ENCODE peak calls at places on chromosome 14, in seven cellular contexts. F is psoas muscle; Q is PC-3; T is breast epithelium; W is CD8-positive, alpha-beta T cell; S is astrocyte; X is fibroblast of lung. C is an unnamed sample.

GRCh38 chr14:94080606-94081385 is at the start of the genes DDX24 and IFI27L1:
- DNase-seq in F (peak; percentile 99), Q (peak; percentile 95), T (peak; percentile 96), W (peak; percentile 94), S (peak; percentile 85), X (peak; percentile 93), C (peak; percentile 97)

GRCh38 chr14:86799244-86799647 is 1193.7 kb downstream of the GALC start:
- DNase-seq in F (no peak), Q (peak; percentile 78), T (no peak), W (no peak), S (peak; percentile 98), X (peak; percentile 97), C (no peak)

GRCh38 chr14:101733211-101733610 is 28.3 kb upstream of the PPP2R5C start:
- DNase-seq in F (no peak), Q (peak; percentile 77), T (no peak), W (no peak), S (peak; percentile 43), X (peak; percentile 53), C (no peak)

GRCh38 chr14:52877628-52878027 is 73.2 kb downstream of the FERMT2 start:
- DNase-seq in F (no peak), Q (no peak), T (no peak), W (no peak), S (peak; percentile 76), X (peak; percentile 79), C (no peak)

GRCh38 chr14:101979666-101980065 is 15.3 kb downstream of the DYNC1H1 start:
- DNase-seq in F (no peak), Q (peak; percentile 6), T (no peak), W (no peak), S (no peak), X (no peak), C (no peak)

GRCh38 chr14:68888025-68888850 is 90.9 kb downstream of the ACTN1 start:
- DNase-seq in F (peak; percentile 42), Q (no peak), T (peak; percentile 41), W (no peak), S (peak; percentile 38), X (no peak), C (no peak)

GRCh38 chr14:97705976-97706375 is 908.8 kb downstream of the VRK1 start:
- DNase-seq in F (no peak), Q (no peak), T (no peak), W (no peak), S (no peak), X (no peak), C (no peak)

GRCh38 chr14:104989951-104990303 is 4.3 kb downstream of the CLBA1 start:
- DNase-seq in F (no peak), Q (no peak), T (no peak), W (no peak), S (no peak), X (no peak), C (no peak)

GRCh38 chr14:100372357-100373048 is 49.4 kb downstream of the SLC25A47 start:
- DNase-seq in F (no peak), Q (no peak), T (no peak), W (no peak), S (peak; percentile 32), X (peak; percentile 19), C (no peak)

GRCh38 chr14:100375963-100376735 is 53.0 kb downstream of the SLC25A47 start:
- DNase-seq in F (peak; percentile 97), Q (peak; percentile 97), T (peak; percentile 91), W (peak; percentile 86), S (peak; percentile 88), X (peak; percentile 96), C (peak; percentile 89)

GRCh38 chr14:100375273-100375962 is 52.3 kb downstream of the SLC25A47 start:
- DNase-seq in F (peak; percentile 83), Q (peak; percentile 44), T (no peak), W (no peak), S (peak; percentile 96), X (peak; percentile 99), C (no peak)

GRCh38 chr14:100374891-100375272 is 51.7 kb downstream of the SLC25A47 start:
- DNase-seq in F (no peak), Q (no peak), T (no peak), W (no peak), S (no peak), X (no peak), C (no peak)

GRCh38 chr14:100374270-100374669 is 51.1 kb downstream of the SLC25A47 start:
- DNase-seq in F (no peak), Q (no peak), T (no peak), W (no peak), S (no peak), X (no peak), C (no peak)
- H3K27ac ChIP-seq in F (peak overlapping the region; percentile 95), Q (no peak overlapping the region), T (no peak overlapping the region), W (no peak overlapping the region), S (no peak overlapping the region), X (peak overlapping the region; percentile 99), C (no peak overlapping the region)

GRCh38 chr14:85102591-85102990 is 427.4 kb upstream of the FLRT2 start:
- DNase-seq in F (no peak), Q (no peak), T (no peak), W (no peak), S (no peak), X (no peak), C (no peak)
- H3K4me1 ChIP-seq in F (no peaks in the 10 kb centered on the region), Q (no peaks in the 10 kb centered on the region), T (no peaks in the 10 kb centered on the region), W (no peaks in the 10 kb centered on the region), S (no peaks in the 10 kb centered on the region), X (no peaks in the 10 kb centered on the region), C (no peaks in the 10 kb centered on the region)

GRCh38 chr14:79820866-79821535 is 390.3 kb downstream of the DIO2 start:
- DNase-seq in F (no peak), Q (no peak), T (no peak), W (no peak), S (no peak), X (no peak), C (no peak)
- H3K36me3 ChIP-seq in F (no peaks in the 10 kb centered on the region), Q (no peaks in the 10 kb centered on the region), T (no peaks in the 10 kb centered on the region), W (no peaks in the 10 kb centered on the region), S (no peaks in the 10 kb centered on the region), X (no peaks in the 10 kb centered on the region), C (no peaks in the 10 kb centered on the region)

DNA sequence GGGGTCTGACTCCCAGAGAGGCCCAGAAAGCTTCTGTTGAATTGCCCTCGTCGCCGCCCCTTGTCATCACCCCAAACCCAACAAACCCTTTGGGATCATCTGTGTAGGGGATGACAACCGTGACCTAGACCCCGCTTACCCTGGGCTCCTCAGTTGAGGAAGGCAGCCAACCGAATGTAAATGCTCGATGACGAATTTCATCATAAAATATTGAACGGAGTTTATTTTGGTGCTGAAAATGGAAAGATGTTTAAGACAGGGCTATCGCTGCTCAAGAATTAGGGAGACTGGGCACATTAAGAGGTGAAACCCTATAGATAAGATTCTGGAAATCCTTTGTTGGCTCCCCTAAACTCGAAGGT is 512 bp downstream of the ACTR10 start:
- DNase-seq in F (no peak), Q (peak; percentile 41), T (no peak), W (no peak), S (peak; percentile 1), X (no peak), C (no peak)
- H3K27ac ChIP-seq in F (peak overlapping the region; percentile 91), Q (peak overlapping the region; percentile 55), T (peak overlapping the region; percentile 97), W (peak overlapping the region; percentile 86), S (peak overlapping the region; percentile 96), X (peak overlapping the region; percentile 93), C (peak overlapping the region; percentile 91)

DNA sequence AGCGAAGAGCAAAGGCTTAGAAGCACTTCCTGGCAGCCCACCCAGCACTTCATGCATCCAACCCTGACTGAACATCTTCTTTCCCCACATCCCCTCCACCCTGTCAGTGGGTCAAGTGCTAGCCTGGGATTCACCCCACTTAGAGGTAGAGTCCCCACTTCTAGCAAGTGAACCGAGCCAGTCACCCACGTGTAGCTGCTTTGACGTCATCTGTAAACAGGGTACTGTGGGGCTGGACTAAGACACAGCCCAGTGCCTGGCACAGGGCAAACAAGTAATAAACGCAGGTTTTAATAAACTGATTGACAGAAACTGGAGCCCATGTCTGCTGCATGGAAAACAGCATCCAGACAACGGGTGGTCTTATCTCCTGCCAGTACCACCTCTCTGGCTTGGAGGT is 61.7 kb downstream of the ITPK1 start:
- DNase-seq in F (no peak), Q (no peak), T (no peak), W (no peak), S (no peak), X (no peak), C (no peak)
- H3K4me1 ChIP-seq in F (peaks cover 33% of the 10 kb centered on the region), Q (peaks cover 32% of the 10 kb centered on the region), T (no peaks in the 10 kb centered on the region), W (peaks cover 48% of the 10 kb centered on the region), S (no peaks in the 10 kb centered on the region), X (peaks cover 9% of the 10 kb centered on the region), C (peaks cover 22% of the 10 kb centered on the region)

GRCh38 chr14:88584451-88584850 is 21.6 kb downstream of the ZC3H14 start:
- DNase-seq in F (no peak), Q (no peak), T (no peak), W (no peak), S (no peak), X (no peak), C (no peak)
- H3K36me3 ChIP-seq in F (no peaks in the 10 kb centered on the region), Q (peaks cover 54% of the 10 kb centered on the region), T (peaks cover 6% of the 10 kb centered on the region), W (peaks cover 8% of the 10 kb centered on the region), S (peaks cover 40% of the 10 kb centered on the region), X (no peaks in the 10 kb centered on the region), C (no peaks in the 10 kb centered on the region)